ENCODE peak calls at places on chromosome 19, in six cellular contexts. J is astrocyte of the cerebellum, P is endothelial cell, V is choroid plexus epithelial cell, O is MCF 10A, X is WTC11. A is an unnamed sample.

GRCh38 chr19:18290250-18291018 is 9.0 kb upstream of the JUND start:
- DNase-seq in J (no peak), P (no peak), V (no peak), X (no peak), O (no peak), A (peak)

GRCh38 chr19:10660346-10660745 is 6.2 kb downstream of the ILF3 start:
- DNase-seq in P (no peak), J (no peak), O (peak), X (no peak), V (no peak), A (no peak)

GRCh38 chr19:12156254-12157058 is at the start of gene ZNF625:
- DNase-seq in V (peak), P (peak), X (peak), O (no peak), J (peak), A (peak)

GRCh38 chr19:50792246-50792851 is 2.1 kb downstream of the ACP4 start:
- DNase-seq in O (no peak), J (no peak), P (no peak), X (no peak), V (no peak), A (no peak)

GRCh38 chr19:14361824-14362223 is 19.4 kb upstream of the ADGRE5 start:
- DNase-seq in J (no peak), O (peak), P (no peak), X (peak), V (no peak), A (peak)

GRCh38 chr19:9673912-9674668 is 810 bp downstream of the ZNF562 start:
- DNase-seq in V (peak), P (no peak), X (no peak), J (peak), O (peak), A (no peak)

GRCh38 chr19:36771275-36772231 is 1.1 kb downstream of the ZNF850 start:
- DNase-seq in X (peak), J (peak), V (peak), P (peak), O (no peak), A (peak)

GRCh38 chr19:37014456-37014855 is 63.8 kb upstream of the ZNF420 start:
- DNase-seq in O (no peak), P (no peak), X (no peak), V (no peak), J (no peak), A (no peak)

GRCh38 chr19:29616541-29616940 is 10.5 kb downstream of the POP4 start:
- DNase-seq in J (no peak), V (no peak), P (no peak), O (no peak), X (no peak), A (no peak)

DNA sequence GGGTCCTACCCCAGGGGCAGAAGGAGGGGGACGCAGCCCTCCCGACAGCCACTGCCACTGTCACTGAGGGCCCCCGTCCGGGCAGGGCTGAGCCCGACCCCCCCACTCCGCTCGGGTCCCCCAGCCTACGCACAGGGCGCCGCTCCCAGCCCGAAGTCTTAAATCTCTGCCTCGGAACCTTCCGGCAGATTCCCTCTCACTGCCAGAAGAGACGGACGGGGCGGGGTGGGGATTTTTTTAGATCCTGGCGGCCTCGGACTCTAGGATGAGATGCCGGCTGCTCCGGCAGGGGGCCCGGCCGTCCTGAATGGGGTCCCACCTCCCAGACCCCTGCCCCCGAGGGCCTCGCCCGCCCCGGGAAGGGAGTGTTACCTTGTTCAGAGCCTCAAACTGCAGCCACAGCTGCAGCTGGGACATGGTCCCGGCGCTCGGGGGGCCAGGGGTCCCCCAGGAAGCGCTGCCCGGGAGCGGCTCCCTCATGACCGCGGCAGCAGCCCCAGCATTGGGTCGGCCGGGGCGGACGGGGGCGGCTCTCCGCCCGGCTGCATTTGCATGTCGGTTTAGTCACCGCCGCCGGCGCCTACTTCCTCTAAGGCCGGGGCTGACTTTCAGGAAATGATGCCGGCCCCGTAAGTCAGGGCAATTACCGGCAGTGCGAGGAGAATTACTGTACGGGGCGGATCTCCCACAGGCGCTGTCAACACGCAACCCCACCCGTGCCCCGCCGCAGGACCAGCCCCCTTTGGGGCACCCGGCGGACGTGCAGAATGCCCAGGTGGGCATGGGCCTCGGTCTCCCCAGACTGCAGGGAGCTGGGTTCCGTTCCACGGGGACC is 28.1 kb downstream of the GPX4 start:
- DNase-seq in P (peak), O (peak), X (peak), J (peak), V (peak), A (peak)
- TF ChIP-seq CTCF in P (no peak), O (no peak), X (no peak), J (peak), V (peak), A (no peak)

DNA sequence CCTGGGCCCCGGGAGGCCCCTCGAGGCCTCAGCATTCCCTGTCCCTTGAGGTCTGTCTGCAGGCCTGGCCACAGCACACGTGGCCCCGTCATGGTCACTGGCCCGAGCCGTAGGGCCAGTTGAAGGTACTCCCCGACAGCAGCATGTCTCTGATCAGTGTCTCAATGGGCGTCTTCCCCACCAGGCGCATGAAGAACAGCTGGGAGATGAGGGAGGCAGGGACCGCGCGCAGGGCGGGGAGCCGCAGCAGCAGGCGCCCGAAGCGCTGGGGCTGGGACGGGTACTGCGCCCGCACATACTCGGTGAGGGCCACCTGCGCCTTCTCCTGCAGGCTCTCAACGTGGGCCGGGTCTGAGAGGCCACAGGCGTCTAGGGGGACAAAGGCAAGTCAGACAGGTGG is 6.2 kb downstream of the OCEL1 start:
- DNase-seq in P (no peak), X (no peak), O (no peak), J (no peak), V (no peak), A (no peak)
- TF ChIP-seq CTCF in P (no peak), X (no peak), O (no peak), J (no peak), V (no peak), A (no peak)

GRCh38 chr19:41649827-41650226 is 23.0 kb upstream of the CEACAM4 start:
- DNase-seq in V (no peak), O (no peak), P (no peak), J (no peak), X (no peak), A (no peak)
- TF ChIP-seq CTCF in V (no peak), O (no peak), P (no peak), J (no peak), X (no peak), A (no peak)

DNA sequence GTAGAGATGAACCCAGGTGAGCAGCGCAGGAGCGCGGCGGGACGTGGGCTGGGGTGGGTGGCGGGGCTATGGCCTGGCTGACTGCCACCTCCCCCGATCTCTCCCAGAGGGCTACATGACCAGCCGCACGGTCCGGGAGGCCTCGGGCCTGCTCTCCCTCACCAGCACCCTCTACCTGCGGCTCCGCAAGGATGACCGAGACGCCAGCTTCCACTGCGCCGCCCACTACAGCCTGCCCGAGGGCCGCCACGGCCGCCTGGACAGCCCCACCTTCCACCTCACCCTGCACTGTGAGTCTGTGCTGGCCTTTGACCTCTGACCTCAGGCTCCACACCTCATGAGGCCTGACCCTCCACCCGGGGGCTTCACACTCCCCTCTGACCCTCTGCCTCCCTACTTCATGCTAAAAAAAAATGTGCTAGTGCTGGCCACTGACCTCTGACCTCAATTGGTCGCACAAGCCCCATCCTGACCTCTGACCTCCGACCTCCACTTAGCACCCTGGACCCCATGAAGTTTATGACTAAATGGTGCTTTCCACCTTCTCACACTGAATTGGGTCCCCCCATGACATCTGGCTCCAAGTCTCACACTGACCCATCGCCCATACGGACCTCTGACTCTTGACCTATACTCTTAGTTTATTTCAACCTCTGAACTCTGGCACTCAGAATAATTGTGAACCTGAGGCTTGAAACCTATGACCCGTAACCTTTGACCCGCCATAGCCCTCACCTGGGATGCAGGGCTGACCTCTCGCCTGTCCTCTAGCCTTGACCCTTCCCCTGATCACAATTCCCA is 4.6 kb downstream of the BCAM start:
- DNase-seq in X (peak), V (no peak), J (no peak), O (no peak), P (no peak), A (no peak)
- TF ChIP-seq CTCF in X (no peak), V (peak), J (no peak), O (no peak), P (no peak), A (no peak)

GRCh38 chr19:39141929-39142328 is 16.3 kb downstream of the PAK4 start:
- DNase-seq in X (no peak), P (no peak), O (no peak), J (no peak), V (no peak), A (no peak)
- TF ChIP-seq CTCF in X (no peak), P (no peak), O (no peak), J (no peak), V (no peak), A (no peak)

DNA sequence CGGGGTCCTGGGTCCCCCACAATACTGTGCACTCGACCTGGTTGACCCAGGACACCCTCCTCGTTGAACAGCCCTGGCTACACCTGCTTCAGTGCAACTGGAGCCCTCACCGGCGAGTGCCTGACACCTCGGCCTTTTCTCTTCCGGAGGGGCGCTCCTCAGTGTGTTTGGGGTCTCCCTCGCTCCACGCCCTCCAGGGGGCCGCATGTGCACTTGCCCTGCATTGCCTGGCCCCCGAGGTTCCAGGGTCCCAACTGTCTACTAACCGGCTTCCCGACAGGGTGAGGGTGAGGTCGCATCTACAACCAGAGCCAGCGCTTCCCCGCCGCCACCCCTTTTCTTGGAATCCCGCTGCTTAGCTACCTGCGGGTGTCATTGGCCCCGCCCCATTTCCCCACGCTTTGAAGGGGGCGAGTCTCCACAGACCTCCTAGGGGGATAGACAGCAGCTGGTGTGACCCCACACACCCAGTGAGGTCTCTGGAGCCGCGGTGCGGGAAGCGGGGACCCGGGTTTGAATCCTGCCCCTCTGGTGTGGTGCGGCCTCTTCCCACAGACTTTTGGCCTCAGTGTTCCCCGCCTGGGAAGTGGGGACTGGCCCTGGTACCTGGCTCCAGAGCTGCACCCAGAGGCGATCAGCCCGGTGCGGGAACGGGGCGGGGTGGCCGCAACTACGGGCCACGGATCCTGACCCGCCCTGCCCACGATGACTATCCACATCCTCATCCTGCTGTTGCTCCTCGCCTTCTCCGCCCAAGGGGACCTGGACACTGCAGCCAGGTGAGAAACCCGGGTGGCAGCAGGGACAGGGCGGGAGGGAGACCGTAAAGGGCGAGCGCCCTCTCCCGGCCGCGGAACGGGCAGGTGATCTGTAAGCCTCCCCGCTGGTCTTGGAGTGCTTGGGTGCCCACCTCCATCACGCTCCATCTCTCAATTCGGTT is at the start of gene ADM5:
- DNase-seq in X (peak), J (no peak), P (no peak), O (no peak), V (no peak), A (peak)
- TF ChIP-seq CTCF in X (peak), J (peak), P (peak), O (no peak), V (peak), A (peak)

DNA sequence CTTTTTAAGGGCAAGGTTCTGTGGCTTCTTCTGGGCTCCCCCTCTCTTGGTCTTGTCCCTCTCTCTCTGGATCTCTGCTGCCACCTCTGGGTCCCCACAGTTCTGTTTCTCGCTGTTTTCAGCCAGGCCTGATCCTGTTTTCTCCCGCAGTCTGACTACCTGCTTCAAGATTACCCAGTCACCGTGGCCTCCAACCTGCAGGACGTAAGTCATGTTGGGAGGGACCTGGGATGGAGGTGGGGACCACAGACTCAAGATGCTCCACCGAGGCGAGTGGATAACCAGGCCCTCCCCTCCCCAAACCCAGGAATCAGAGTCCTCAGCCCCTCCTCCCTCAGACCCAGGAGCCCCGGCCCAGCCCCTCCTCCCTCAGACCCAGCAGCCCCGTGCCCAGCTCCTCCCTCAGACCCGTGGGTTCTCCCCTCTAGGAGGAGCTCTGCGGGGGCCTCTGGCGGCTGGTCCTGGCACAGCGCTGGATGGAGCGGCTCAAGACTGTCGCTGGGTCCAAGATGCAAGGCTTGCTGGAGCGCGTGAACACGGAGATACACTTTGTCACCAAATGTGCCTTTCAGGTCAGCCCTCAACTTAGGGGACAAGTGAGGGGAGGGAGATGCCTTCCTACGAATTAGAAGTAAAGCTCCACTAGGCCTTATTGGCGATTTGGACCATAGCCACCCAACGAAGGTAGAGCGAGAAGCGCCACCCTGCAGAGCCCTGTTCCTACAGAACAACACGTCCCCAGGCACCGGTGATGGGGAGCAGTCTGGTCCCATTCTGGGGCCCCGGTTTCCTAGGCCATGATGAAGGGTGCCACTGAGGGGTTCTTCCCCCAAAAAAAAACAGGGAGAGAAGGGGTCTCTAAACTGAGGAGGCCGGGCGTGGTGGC is 2.2 kb downstream of the FLT3LG start:
- DNase-seq in X (peak), V (peak), P (peak), J (no peak), O (no peak), A (peak)
- TF ChIP-seq CTCF in X (peak), V (peak), P (peak), J (peak), O (peak), A (peak)